ENCODE peak calls at places on chromosomes 1 and 21, in ten cellular contexts. U is suprapubic skin, O is K562, C is sigmoid colon, Y is stomach, F is esophagus muscularis mucosa, E is A549, M is transverse colon, A is tibial nerve, L is SK-N-SH. P is an unnamed sample. For H3K4me1, the result is how much of the 10 kb centered on the place peaks cover.

GRCh38 chr1:165644064-165644735 is 13.2 kb downstream of the MGST3 start:
- DNase-seq in U (no peak), O (no peak), C (no peak), Y (no peak), F (no peak), E (no peak), M (no peak), A (no peak), L (no peak), P (no peak)

GRCh38 chr1:228101994-228102790 is 933 bp downstream of the C1orf35 start:
- DNase-seq in U (no peak), O (peak), C (peak), Y (peak), F (no peak), E (peak), M (peak), A (no peak), L (peak), P (peak)

GRCh38 chr1:6794164-6794563 is 8.9 kb downstream of the CAMTA1 start:
- DNase-seq in U (no peak), O (no peak), C (no peak), Y (no peak), F (no peak), E (peak), M (no peak), A (no peak), L (peak), P (no peak)

GRCh38 chr1:244918422-244919319 is 54.3 kb upstream of the HNRNPU start:
- DNase-seq in U (no peak), O (peak), C (peak), Y (peak), F (no peak), E (peak), M (peak), A (no peak), L (peak), P (peak)

GRCh38 chr1:194931166-194931565 is 1677.1 kb downstream of the KCNT2 start:
- DNase-seq in U (no peak), O (no peak), C (no peak), Y (no peak), F (no peak), E (no peak), M (no peak), A (no peak), L (no peak), P (no peak)

GRCh38 chr1:77739235-77739634 is 20.4 kb downstream of the USP33 start:
- DNase-seq in U (no peak), O (no peak), C (no peak), Y (no peak), F (no peak), E (no peak), M (no peak), A (no peak), L (no peak), P (no peak)

GRCh38 chr1:211579434-211580302 is 707 bp upstream of the SLC30A1 start:
- DNase-seq in U (no peak), O (no peak), C (peak), Y (peak), F (peak), E (peak), M (peak), A (peak), L (no peak), P (no peak)

GRCh38 chr1:8421721-8422120 is 103.8 kb downstream of the SLC45A1 start:
- DNase-seq in U (no peak), O (no peak), C (peak), Y (no peak), F (no peak), E (no peak), M (peak), A (peak), L (no peak), P (no peak)

GRCh38 chr1:152047607-152047953 is 10.8 kb upstream of the S100A11 start:
- DNase-seq in U (peak), O (no peak), C (peak), Y (peak), F (no peak), E (peak), M (no peak), A (no peak), L (no peak), P (peak)

GRCh38 chr1:202286622-202287097 is 55.1 kb downstream of the UBE2T start:
- DNase-seq in U (no peak), O (no peak), C (no peak), Y (no peak), F (no peak), E (no peak), M (no peak), A (no peak), L (no peak), P (peak)

GRCh38 chr1:86841120-86841519 is 72.8 kb downstream of the SELENOF start:
- DNase-seq in U (no peak), O (no peak), C (no peak), Y (no peak), F (no peak), E (no peak), M (no peak), A (no peak), L (no peak), P (no peak)

GRCh38 chr1:12618661-12619395 is 818 bp upstream of the DHRS3 start:
- DNase-seq in U (no peak), O (peak), C (peak), Y (peak), F (peak), E (peak), M (peak), A (peak), L (peak), P (peak)

GRCh38 chr1:15326691-15327530 is 79.9 kb downstream of the FHAD1 start:
- DNase-seq in U (no peak), O (no peak), C (no peak), Y (peak), F (no peak), E (no peak), M (no peak), A (no peak), L (peak), P (peak)

GRCh38 chr1:21344750-21345443 is 54.6 kb upstream of the ECE1 start:
- DNase-seq in U (no peak), O (no peak), C (peak), Y (peak), F (no peak), E (no peak), M (no peak), A (no peak), L (peak), P (peak)

GRCh38 chr21:35237287-35237686 is 188.2 kb upstream of the RUNX1 start:
- DNase-seq in U (no peak), O (no peak), C (no peak), Y (no peak), F (no peak), E (no peak), M (no peak), A (no peak), L (no peak), P (no peak)

GRCh38 chr1:5831600-5832335 is 160.5 kb downstream of the NPHP4 start:
- DNase-seq in U (no peak), O (no peak), C (no peak), Y (no peak), F (no peak), E (no peak), M (no peak), A (no peak), L (no peak), P (no peak)

GRCh38 chr1:203861379-203862184 is at the start of gene SNRPE:
- DNase-seq in U (peak), O (peak), C (peak), Y (peak), F (peak), E (peak), M (peak), A (peak), L (peak), P (peak)

GRCh38 chr1:194167956-194168355 is 981.5 kb upstream of the B3GALT2 start:
- DNase-seq in U (no peak), O (no peak), C (no peak), Y (no peak), F (no peak), E (no peak), M (no peak), A (no peak), L (no peak), P (no peak)

GRCh38 chr1:170604065-170604464 is 59.9 kb upstream of the PRRX1 start:
- DNase-seq in U (no peak), O (no peak), C (no peak), Y (no peak), F (no peak), E (no peak), M (no peak), A (no peak), L (no peak), P (no peak)

GRCh38 chr1:89276690-89277089 is 4.0 kb upstream of the GBP5 start:
- DNase-seq in U (no peak), O (no peak), C (no peak), Y (no peak), F (no peak), E (no peak), M (no peak), A (no peak), L (no peak), P (no peak)

GRCh38 chr21:31554511-31555022 is 104.9 kb upstream of the SOD1 start:
- DNase-seq in U (no peak), O (no peak), C (no peak), Y (no peak), F (no peak), E (no peak), M (no peak), A (no peak), L (no peak), P (peak)

GRCh38 chr1:41495171-41495948 is 10.9 kb upstream of the EDN2 start:
- DNase-seq in U (no peak), O (peak), C (no peak), Y (no peak), F (no peak), E (no peak), M (no peak), A (no peak), L (no peak), P (no peak)

GRCh38 chr21:44869860-44870747 is 3.4 kb downstream of the PTTG1IP start:
- DNase-seq in U (no peak), O (no peak), C (peak), Y (peak), F (no peak), E (peak), M (peak), A (peak), L (no peak), P (peak)

GRCh38 chr21:34722684-34723300 is 54.0 kb downstream of the CLIC6 start:
- DNase-seq in U (no peak), O (peak), C (no peak), Y (no peak), F (no peak), E (no peak), M (no peak), A (no peak), L (peak), P (no peak)

GRCh38 chr1:9331558-9332346 is 39.1 kb downstream of the SPSB1 start:
- DNase-seq in U (no peak), O (no peak), C (no peak), Y (no peak), F (no peak), E (peak), M (peak), A (no peak), L (no peak), P (no peak)

GRCh38 chr1:28751315-28752056 is 14.7 kb downstream of the YTHDF2 start:
- DNase-seq in U (no peak), O (no peak), C (no peak), Y (no peak), F (no peak), E (no peak), M (no peak), A (no peak), L (no peak), P (no peak)

GRCh38 chr1:9105336-9105867 is 23.5 kb downstream of the GPR157 start:
- DNase-seq in U (no peak), O (no peak), C (peak), Y (no peak), F (no peak), E (no peak), M (no peak), A (no peak), L (no peak), P (no peak)

GRCh38 chr1:168498159-168498609 is 45.6 kb downstream of the XCL2 start:
- DNase-seq in U (no peak), O (no peak), C (peak), Y (no peak), F (no peak), E (no peak), M (no peak), A (no peak), L (no peak), P (no peak)

GRCh38 chr21:25421327-25422028 is 185.8 kb downstream of the MRPL39 start:
- DNase-seq in U (no peak), O (no peak), C (no peak), Y (peak), F (no peak), E (no peak), M (peak), A (peak), L (no peak), P (no peak)

GRCh38 chr1:161074676-161075368 is 5.1 kb upstream of the ARHGAP30 start:
- DNase-seq in U (no peak), O (peak), C (no peak), Y (no peak), F (no peak), E (no peak), M (no peak), A (no peak), L (no peak), P (no peak)

GRCh38 chr1:150513275-150513885 is 2.2 kb upstream of the FALEC start:
- DNase-seq in U (no peak), O (peak), C (no peak), Y (no peak), F (no peak), E (no peak), M (no peak), A (no peak), L (no peak), P (no peak)

GRCh38 chr1:150515328-150516049 is at the start of gene FALEC:
- DNase-seq in U (peak), O (peak), C (peak), Y (peak), F (peak), E (peak), M (peak), A (peak), L (peak), P (peak)

GRCh38 chr1:150516050-150516591 is 569 bp downstream of the FALEC start:
- DNase-seq in U (no peak), O (no peak), C (no peak), Y (no peak), F (no peak), E (no peak), M (no peak), A (no peak), L (peak), P (no peak)

GRCh38 chr1:150514260-150514659 is 1.3 kb upstream of the FALEC start:
- DNase-seq in U (no peak), O (no peak), C (no peak), Y (no peak), F (no peak), E (no peak), M (no peak), A (no peak), L (no peak), P (no peak)

GRCh38 chr1:150514913-150515327 is 632 bp upstream of the FALEC start:
- DNase-seq in U (no peak), O (no peak), C (no peak), Y (no peak), F (no peak), E (no peak), M (no peak), A (no peak), L (no peak), P (no peak)
- H3K27ac ChIP-seq in U (peak), O (peak), C (peak), Y (peak), F (peak), E (peak), M (peak), A (peak), L (peak), P (no peak)

GRCh38 chr1:1463312-1463711 is 8.3 kb upstream of the ATAD3B start:
- DNase-seq in U (no peak), O (no peak), C (no peak), Y (no peak), F (no peak), E (no peak), M (no peak), A (no peak), L (no peak), P (no peak)

GRCh38 chr1:1460540-1461130 is 10.9 kb upstream of the ATAD3B start:
- DNase-seq in U (no peak), O (no peak), C (no peak), Y (no peak), F (no peak), E (no peak), M (no peak), A (no peak), L (no peak), P (no peak)

GRCh38 chr1:1461721-1462317 is 9.7 kb upstream of the ATAD3B start:
- DNase-seq in U (no peak), O (no peak), C (no peak), Y (no peak), F (no peak), E (no peak), M (peak), A (no peak), L (no peak), P (no peak)

DNA sequence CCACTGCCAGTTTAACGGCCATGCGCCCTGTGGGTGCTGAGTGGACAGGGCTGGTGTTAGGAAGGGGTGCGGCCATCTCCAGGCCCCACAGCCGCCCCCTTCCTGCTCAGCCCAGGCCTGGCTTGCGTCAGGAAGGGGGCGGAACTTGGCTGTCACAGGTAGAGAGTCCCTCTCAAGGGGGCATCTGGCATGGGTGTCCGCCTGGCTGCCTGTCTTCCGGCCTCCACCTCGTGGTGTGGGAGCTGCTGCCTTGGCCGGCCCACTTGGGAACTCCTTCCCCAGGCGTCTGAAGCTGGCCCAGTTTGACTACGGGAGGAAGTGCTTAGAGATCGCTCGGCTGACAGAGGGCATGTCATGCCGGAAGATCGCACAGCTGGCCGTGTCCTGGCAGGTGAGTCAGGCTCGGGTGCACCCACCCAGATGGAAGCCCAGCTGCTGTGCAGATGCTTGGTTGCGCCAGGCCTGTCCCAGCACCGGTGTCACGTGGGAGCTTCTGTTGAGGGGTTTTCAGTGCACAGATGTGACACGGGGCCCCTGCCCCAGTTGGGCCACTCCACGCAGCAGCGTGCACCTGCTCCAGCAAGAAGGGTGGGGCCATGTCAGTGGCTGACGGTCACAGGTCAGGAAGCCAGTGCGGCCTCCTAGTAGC is 9.1 kb upstream of the ATAD3B start:
- DNase-seq in U (no peak), O (peak), C (no peak), Y (no peak), F (no peak), E (no peak), M (peak), A (no peak), L (peak), P (peak)
- TF ChIP-seq EP300 in U (no peak), O (no peak), C (no peak), Y (no peak), F (no peak), E (no peak), M (no peak), A (no peak), L (no peak), P (no peak)

GRCh38 chr1:40377512-40377911 is 4.0 kb downstream of the SMAP2 start:
- DNase-seq in U (no peak), O (no peak), C (no peak), Y (no peak), F (no peak), E (no peak), M (no peak), A (no peak), L (no peak), P (no peak)
- H3K4me1 ChIP-seq in U (under half), O (under half), C (under half), Y (under half), F (under half), E (under half), M (under half), A (under half), L (under half), P (under half)

DNA sequence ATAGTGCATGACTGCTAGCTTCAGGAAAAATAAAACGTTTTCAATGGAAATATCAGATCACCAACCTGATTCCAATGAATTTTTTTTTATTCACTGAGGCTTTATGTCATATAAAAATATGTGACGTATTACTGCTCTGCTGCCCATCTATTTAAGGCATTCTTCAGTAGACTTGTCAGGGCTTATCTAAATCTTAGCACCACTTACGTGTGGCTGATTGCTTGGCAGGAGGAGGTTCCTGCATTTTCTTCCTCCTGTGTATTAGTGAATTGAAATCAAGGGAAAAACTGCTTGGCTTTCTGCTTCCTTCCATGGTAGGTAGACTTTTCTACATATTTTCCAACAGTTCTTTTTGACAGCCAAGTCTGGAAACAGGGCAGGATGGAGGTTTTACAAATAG is 80.3 kb downstream of the ROR1 start:
- DNase-seq in U (no peak), O (no peak), C (no peak), Y (no peak), F (no peak), E (no peak), M (no peak), A (no peak), L (no peak), P (no peak)
- H3K27ac ChIP-seq in U (no peak), O (no peak), C (no peak), Y (no peak), F (no peak), E (no peak), M (no peak), A (no peak), L (no peak), P (no peak)

DNA sequence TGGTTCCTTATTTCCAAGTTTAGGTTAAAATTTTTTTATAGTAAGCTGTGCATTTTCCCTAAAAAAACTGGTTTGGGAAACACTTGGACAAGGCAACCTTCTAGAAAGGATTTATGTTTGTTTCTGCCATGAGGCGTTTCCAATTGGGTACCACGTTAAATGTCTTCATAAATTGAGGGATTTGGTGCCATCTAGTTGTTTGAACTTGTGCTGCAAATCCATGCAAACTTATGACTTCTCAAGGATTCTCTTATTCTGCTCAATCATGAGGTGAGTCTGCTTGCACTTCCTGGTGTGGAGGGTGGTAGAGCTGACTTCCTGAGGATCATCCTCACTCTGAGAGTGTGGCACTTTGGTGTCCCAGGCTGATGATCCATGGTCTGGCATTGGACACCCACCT is 123.3 kb downstream of the PCNX2 start:
- DNase-seq in U (no peak), O (no peak), C (no peak), Y (no peak), F (no peak), E (no peak), M (no peak), A (peak), L (no peak), P (no peak)
- TF ChIP-seq EP300 in U (no peak), O (no peak), C (no peak), Y (no peak), F (no peak), E (no peak), M (no peak), A (no peak), L (no peak), P (no peak)

DNA sequence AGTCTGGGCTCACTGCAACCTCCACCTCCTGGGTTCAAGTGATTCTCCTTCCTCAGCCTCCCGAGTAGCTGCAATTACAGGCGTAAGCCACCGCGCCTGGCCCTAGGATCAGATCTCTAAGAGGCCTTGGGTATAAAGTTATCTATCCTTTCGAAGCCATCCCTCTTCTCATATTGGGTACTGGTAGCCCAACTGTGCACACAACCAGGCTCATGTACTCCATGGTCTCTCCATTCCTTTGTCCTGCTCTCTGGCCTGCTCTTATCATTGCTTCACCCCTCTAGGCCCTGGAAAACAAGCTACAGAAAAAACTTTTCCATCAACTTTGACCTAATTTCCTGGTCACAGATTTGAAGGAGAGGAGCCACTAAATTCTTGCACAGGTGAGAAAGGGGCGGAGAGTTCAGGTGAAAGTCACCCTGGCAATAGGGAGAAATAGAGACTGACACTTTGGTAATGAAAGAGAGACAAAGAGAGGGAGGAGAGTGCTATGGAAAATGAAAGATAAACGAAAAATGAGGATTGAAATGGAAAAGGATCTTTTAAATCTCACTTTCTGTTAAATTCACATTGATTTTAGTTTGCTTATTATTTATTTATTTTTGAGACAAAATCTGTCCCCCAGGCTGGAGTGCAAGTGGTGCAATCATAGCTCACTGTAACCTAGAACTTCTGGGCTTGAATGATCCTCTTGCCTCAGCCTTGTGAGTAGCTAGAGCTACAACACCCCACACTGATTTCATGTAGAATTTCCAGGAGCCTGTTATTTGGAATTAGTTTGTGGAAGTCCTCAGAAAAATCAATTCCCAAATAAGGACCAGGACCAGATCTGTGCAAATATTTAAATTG is 5.9 kb downstream of the TXNIP start:
- DNase-seq in U (no peak), O (no peak), C (peak), Y (peak), F (no peak), E (no peak), M (peak), A (no peak), L (no peak), P (no peak)
- H3K4me1 ChIP-seq in U (under half), O (under half), C (under half), Y (under half), F (under half), E (under half), M (under half), A (under half), L (under half), P (under half)